ENCODE peak calls at places on chromosomes 2 and 18, in five cellular contexts. P is HT1080, T is WTC11, F is ELR, X is body of pancreas. O is an unnamed sample.

GRCh38 chr2:111930875-111931274 is 32.5 kb downstream of the MERTK start:
- DNase-seq in P (peak; percentile 86), T (no peak), F (peak; percentile 75), X (no peak), O (no peak)

GRCh38 chr2:12502759-12503158 is 214.0 kb upstream of the TRIB2 start:
- DNase-seq in P (no peak), T (no peak), F (peak; percentile 19), X (no peak), O (no peak)

GRCh38 chr2:237967463-237967871 is 653 bp downstream of the UBE2F start:
- DNase-seq in P (no peak), T (peak; percentile 25), F (peak; percentile 35), X (peak; percentile 48), O (no peak)

GRCh38 chr2:159549234-159549633 is 67.1 kb downstream of the BAZ2B start:
- DNase-seq in P (peak; percentile 75), T (no peak), F (peak; percentile 57), X (no peak), O (no peak)

GRCh38 chr2:45218931-45219339 is 209.7 kb upstream of the SIX2 start:
- DNase-seq in P (no peak), T (no peak), F (no peak), X (peak; percentile 13), O (no peak)

GRCh38 chr2:10303174-10303633 is 500 bp downstream of the HPCAL1 start:
- DNase-seq in P (no peak), T (no peak), F (no peak), X (no peak), O (no peak)

GRCh38 chr18:28050561-28050960 is 126.4 kb downstream of the CDH2 start:
- DNase-seq in P (no peak), T (no peak), F (no peak), X (no peak), O (no peak)

GRCh38 chr2:1582891-1583341 is 161.4 kb downstream of the PXDN start:
- DNase-seq in P (no peak), T (no peak), F (no peak), X (no peak), O (no peak)

GRCh38 chr2:162327134-162327769 is 8.8 kb upstream of the IFIH1 start:
- DNase-seq in P (no peak), T (peak; percentile 32), F (peak; percentile 26), X (no peak), O (no peak)

GRCh38 chr18:75441921-75442320 is 14.4 kb upstream of the SMIM21 start:
- DNase-seq in P (no peak), T (no peak), F (no peak), X (no peak), O (no peak)

GRCh38 chr2:23651187-23651983 is 266.4 kb downstream of the KLHL29 start:
- DNase-seq in P (peak; percentile 89), T (no peak), F (peak; percentile 83), X (no peak), O (no peak)

GRCh38 chr2:44167311-44167907 is 1.3 kb upstream of the PPM1B start:
- DNase-seq in P (no peak), T (no peak), F (peak; percentile 7), X (no peak), O (no peak)

GRCh38 chr2:110994250-110994961 is 126.3 kb upstream of the BCL2L11 start:
- DNase-seq in P (no peak), T (no peak), F (no peak), X (no peak), O (no peak)

GRCh38 chr2:24855703-24856102 is 62.5 kb downstream of the CENPO start:
- DNase-seq in P (peak; percentile 26), T (no peak), F (peak; percentile 67), X (peak; percentile 24), O (no peak)

GRCh38 chr18:47151457-47151856 is 1.2 kb upstream of the HDHD2 start:
- DNase-seq in P (no peak), T (no peak), F (no peak), X (no peak), O (no peak)

GRCh38 chr2:204033601-204034495 is 97.3 kb downstream of the ICOS start:
- DNase-seq in P (no peak), T (no peak), F (no peak), X (no peak), O (no peak)

GRCh38 chr18:63253428-63254372 is 65.9 kb downstream of the BCL2 start:
- DNase-seq in P (peak; percentile 37), T (no peak), F (peak; percentile 30), X (no peak), O (no peak)

GRCh38 chr2:17579605-17580318 is 39.3 kb downstream of the VSNL1 start:
- DNase-seq in P (no peak), T (no peak), F (no peak), X (no peak), O (no peak)

GRCh38 chr2:40844353-40845277 is 392.7 kb upstream of the SLC8A1 start:
- DNase-seq in P (peak; percentile 34), T (peak; percentile 14), F (peak; percentile 43), X (peak; percentile 39), O (no peak)

GRCh38 chr2:53905396-53905795 is 45.6 kb upstream of the GPR75 start:
- DNase-seq in P (no peak), T (no peak), F (no peak), X (no peak), O (no peak)

GRCh38 chr2:1769703-1770422 is 25.5 kb upstream of the PXDN start:
- DNase-seq in P (peak; percentile 43), T (peak; percentile 95), F (peak; percentile 71), X (peak; percentile 82), O (peak; percentile 65)

GRCh38 chr18:80044072-80044471 is 9.8 kb downstream of the RBFA start:
- DNase-seq in P (no peak), T (no peak), F (no peak), X (no peak), O (no peak)

GRCh38 chr2:9655441-9656269 is 24.9 kb upstream of the YWHAQ start:
- DNase-seq in P (peak; percentile 98), T (no peak), F (peak; percentile 96), X (no peak), O (no peak)

GRCh38 chr2:105592288-105592687 is 152.4 kb upstream of the NCK2 start:
- DNase-seq in P (no peak), T (no peak), F (no peak), X (peak; percentile 43), O (no peak)

GRCh38 chr2:132009874-132010521 is 151.8 kb downstream of the ANKRD30BL start:
- DNase-seq in P (peak; percentile 2), T (peak; percentile 25), F (peak; percentile 52), X (peak; percentile 31), O (no peak)

GRCh38 chr2:84904717-84905174 is 710 bp upstream of the TMSB10 start:
- DNase-seq in P (no peak), T (peak; percentile 70), F (peak; percentile 78), X (peak; percentile 79), O (no peak)

GRCh38 chr2:3959372-3959771 is 256.0 kb downstream of the DCDC2C start:
- DNase-seq in P (peak; percentile 54), T (no peak), F (peak; percentile 16), X (peak; percentile 25), O (peak; percentile 59)